ENCODE peak calls at places on chromosomes 13 and 19, in six cellular contexts. One of them, this sample, is unnamed.

GRCh38 chr19:3826163-3826562 is 40.0 kb upstream of the MATK start:
- DNase-seq in K562: no peak
- DNase-seq in HCT116: no peak
- DNase-seq in H1: no peak
- DNase-seq in HepG2: no peak
- DNase-seq in GM12878: no peak
- DNase-seq in this sample: no peak

GRCh38 chr13:35592457-35592856 is 116.0 kb upstream of the MAB21L1 start:
- DNase-seq in K562: no peak
- DNase-seq in HCT116: no peak
- DNase-seq in H1: no peak
- DNase-seq in HepG2: no peak
- DNase-seq in GM12878: no peak
- DNase-seq in this sample: no peak

GRCh38 chr13:107866007-107866665 is 349.2 kb downstream of the LIG4 start:
- DNase-seq in K562: peak
- DNase-seq in HCT116: no peak
- DNase-seq in H1: peak
- DNase-seq in HepG2: no peak
- DNase-seq in GM12878: no peak
- DNase-seq in this sample: no peak

GRCh38 chr13:41825691-41826090 is 135.2 kb downstream of the VWA8 start:
- DNase-seq in K562: no peak
- DNase-seq in HCT116: no peak
- DNase-seq in H1: no peak
- DNase-seq in HepG2: no peak
- DNase-seq in GM12878: no peak
- DNase-seq in this sample: no peak

GRCh38 chr19:3196064-3196932 is 10.6 kb downstream of the NCLN start:
- DNase-seq in K562: no peak
- DNase-seq in HCT116: no peak
- DNase-seq in H1: no peak
- DNase-seq in HepG2: no peak
- DNase-seq in GM12878: no peak
- DNase-seq in this sample: no peak

GRCh38 chr19:37519890-37520289 is 13.2 kb downstream of the ZNF793 start:
- DNase-seq in K562: no peak
- DNase-seq in HCT116: no peak
- DNase-seq in H1: no peak
- DNase-seq in HepG2: no peak
- DNase-seq in GM12878: no peak
- DNase-seq in this sample: no peak

GRCh38 chr13:32969516-32969941 is 46.7 kb upstream of the KL start:
- DNase-seq in K562: no peak
- DNase-seq in HCT116: no peak
- DNase-seq in H1: no peak
- DNase-seq in HepG2: no peak
- DNase-seq in GM12878: peak
- DNase-seq in this sample: no peak

GRCh38 chr13:101576977-101577376 is 124.5 kb downstream of the ITGBL1 start:
- DNase-seq in K562: no peak
- DNase-seq in HCT116: no peak
- DNase-seq in H1: no peak
- DNase-seq in HepG2: peak
- DNase-seq in GM12878: no peak
- DNase-seq in this sample: no peak

GRCh38 chr13:94542917-94543316 is 53.0 kb downstream of the TGDS start:
- DNase-seq in K562: no peak
- DNase-seq in HCT116: no peak
- DNase-seq in H1: no peak
- DNase-seq in HepG2: no peak
- DNase-seq in GM12878: no peak
- DNase-seq in this sample: no peak

GRCh38 chr13:113018676-113019465 is 49.9 kb downstream of the MCF2L start:
- DNase-seq in K562: no peak
- DNase-seq in HCT116: no peak
- DNase-seq in H1: no peak
- DNase-seq in HepG2: no peak
- DNase-seq in GM12878: no peak
- DNase-seq in this sample: no peak

GRCh38 chr13:49367640-49368431 is 76.0 kb downstream of the CAB39L start:
- DNase-seq in K562: no peak
- DNase-seq in HCT116: no peak
- DNase-seq in H1: no peak
- DNase-seq in HepG2: no peak
- DNase-seq in GM12878: no peak
- DNase-seq in this sample: peak

GRCh38 chr13:23427342-23428182 is 5.9 kb downstream of the SACS start:
- DNase-seq in K562: no peak
- DNase-seq in HCT116: no peak
- DNase-seq in H1: peak
- DNase-seq in HepG2: peak
- DNase-seq in GM12878: no peak
- DNase-seq in this sample: no peak

GRCh38 chr13:70769771-70770326 is 661.6 kb upstream of the KLHL1 start:
- DNase-seq in K562: no peak
- DNase-seq in HCT116: no peak
- DNase-seq in H1: no peak
- DNase-seq in HepG2: no peak
- DNase-seq in GM12878: no peak
- DNase-seq in this sample: no peak

GRCh38 chr19:5547881-5548280 is 19.9 kb downstream of the TINCR start:
- DNase-seq in K562: peak
- DNase-seq in HCT116: no peak
- DNase-seq in H1: peak
- DNase-seq in HepG2: peak
- DNase-seq in GM12878: no peak
- DNase-seq in this sample: peak

GRCh38 chr19:36258028-36258875 is 43.3 kb downstream of the ZNF146 start:
- DNase-seq in K562: no peak
- DNase-seq in HCT116: no peak
- DNase-seq in H1: no peak
- DNase-seq in HepG2: no peak
- DNase-seq in GM12878: no peak
- DNase-seq in this sample: no peak

GRCh38 chr13:110305001-110305400 is 2.0 kb downstream of the COL4A1 start:
- DNase-seq in K562: no peak
- DNase-seq in HCT116: no peak
- DNase-seq in H1: no peak
- DNase-seq in HepG2: no peak
- DNase-seq in GM12878: no peak
- DNase-seq in this sample: no peak

GRCh38 chr19:47209323-47210179 is 21.4 kb downstream of the BBC3 start:
- DNase-seq in K562: no peak
- DNase-seq in HCT116: no peak
- DNase-seq in H1: no peak
- DNase-seq in HepG2: no peak
- DNase-seq in GM12878: no peak
- DNase-seq in this sample: no peak

GRCh38 chr13:109600078-109600477 is 186.3 kb downstream of the IRS2 start:
- DNase-seq in K562: no peak
- DNase-seq in HCT116: no peak
- DNase-seq in H1: no peak
- DNase-seq in HepG2: no peak
- DNase-seq in GM12878: no peak
- DNase-seq in this sample: no peak

GRCh38 chr19:1837625-1838105 is 10.6 kb downstream of the REXO1 start:
- DNase-seq in K562: peak
- DNase-seq in HCT116: no peak
- DNase-seq in H1: peak
- DNase-seq in HepG2: peak
- DNase-seq in GM12878: no peak
- DNase-seq in this sample: no peak

GRCh38 chr13:79030513-79030912 is 371.6 kb upstream of the OBI1 start:
- DNase-seq in K562: no peak
- DNase-seq in HCT116: no peak
- DNase-seq in H1: no peak
- DNase-seq in HepG2: no peak
- DNase-seq in GM12878: no peak
- DNase-seq in this sample: no peak

GRCh38 chr19:6010107-6010506 is 32.2 kb upstream of the RANBP3 start:
- DNase-seq in K562: no peak
- DNase-seq in HCT116: no peak
- DNase-seq in H1: no peak
- DNase-seq in HepG2: no peak
- DNase-seq in GM12878: no peak
- DNase-seq in this sample: no peak

GRCh38 chr13:95492044-95492801 is 60.3 kb upstream of the CLDN10 start:
- DNase-seq in K562: no peak
- DNase-seq in HCT116: no peak
- DNase-seq in H1: no peak
- DNase-seq in HepG2: no peak
- DNase-seq in GM12878: no peak
- DNase-seq in this sample: peak

GRCh38 chr19:19067276-19068072 is 3.7 kb downstream of the SLC25A42 start:
- DNase-seq in K562: no peak
- DNase-seq in HCT116: no peak
- DNase-seq in H1: no peak
- DNase-seq in HepG2: no peak
- DNase-seq in GM12878: no peak
- DNase-seq in this sample: no peak
- TF ChIP-seq ZNF274 in K562: no peak
- TF ChIP-seq ZNF274 in HCT116: no peak
- TF ChIP-seq ZNF274 in H1: no peak
- TF ChIP-seq ZNF274 in HepG2: no peak
- TF ChIP-seq ZNF274 in GM12878: no peak
- TF ChIP-seq ZNF274 in this sample: no peak

GRCh38 chr19:17105548-17105947 is 30.0 kb downstream of the MYO9B start:
- DNase-seq in K562: no peak
- DNase-seq in HCT116: no peak
- DNase-seq in H1: no peak
- DNase-seq in HepG2: no peak
- DNase-seq in GM12878: peak
- DNase-seq in this sample: no peak

GRCh38 chr19:17108453-17108784 is 32.8 kb downstream of the MYO9B start:
- DNase-seq in K562: no peak
- DNase-seq in HCT116: no peak
- DNase-seq in H1: no peak
- DNase-seq in HepG2: no peak
- DNase-seq in GM12878: no peak
- DNase-seq in this sample: no peak

GRCh38 chr19:17109962-17110598 is 34.5 kb downstream of the MYO9B start:
- DNase-seq in K562: no peak
- DNase-seq in HCT116: no peak
- DNase-seq in H1: no peak
- DNase-seq in HepG2: no peak
- DNase-seq in GM12878: peak
- DNase-seq in this sample: no peak

GRCh38 chr19:17109300-17109699 is 33.7 kb downstream of the MYO9B start:
- DNase-seq in K562: no peak
- DNase-seq in HCT116: no peak
- DNase-seq in H1: no peak
- DNase-seq in HepG2: no peak
- DNase-seq in GM12878: no peak
- DNase-seq in this sample: no peak

GRCh38 chr19:17107546-17108452 is 32.2 kb downstream of the MYO9B start:
- DNase-seq in K562: no peak
- DNase-seq in HCT116: peak
- DNase-seq in H1: no peak
- DNase-seq in HepG2: peak
- DNase-seq in GM12878: no peak
- DNase-seq in this sample: no peak
- TF ChIP-seq ZNF274 in K562: no peak
- TF ChIP-seq ZNF274 in HCT116: no peak
- TF ChIP-seq ZNF274 in H1: no peak
- TF ChIP-seq ZNF274 in HepG2: no peak
- TF ChIP-seq ZNF274 in GM12878: no peak
- TF ChIP-seq ZNF274 in this sample: no peak

DNA sequence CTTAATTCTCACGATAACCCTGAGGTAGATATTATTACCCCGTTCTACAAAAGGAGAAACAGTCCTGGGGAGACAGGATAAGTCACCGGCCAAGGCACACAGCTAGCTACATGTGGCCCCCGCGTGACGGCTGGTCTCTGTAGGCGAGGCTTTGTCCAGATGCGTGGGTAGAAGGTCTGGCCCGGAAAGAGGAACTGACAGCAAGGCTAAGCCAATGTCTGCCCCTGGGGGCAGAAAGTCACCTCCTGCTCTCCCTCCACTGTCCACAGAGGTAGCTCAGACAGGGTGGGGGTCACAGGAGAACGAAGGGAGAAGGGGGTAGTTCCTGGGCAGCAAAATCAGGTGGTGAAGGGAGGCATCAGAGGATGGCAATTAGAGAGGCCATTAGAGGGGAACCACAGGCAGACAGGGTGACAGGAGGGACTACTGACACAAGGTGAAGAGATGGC is 1.8 kb downstream of the APOC4 start:
- DNase-seq in K562: peak
- DNase-seq in HCT116: no peak
- DNase-seq in H1: no peak
- DNase-seq in HepG2: no peak
- DNase-seq in GM12878: no peak
- DNase-seq in this sample: no peak
- TF ChIP-seq ZNF274 in K562: no peak
- TF ChIP-seq ZNF274 in HCT116: no peak
- TF ChIP-seq ZNF274 in H1: no peak
- TF ChIP-seq ZNF274 in HepG2: no peak
- TF ChIP-seq ZNF274 in GM12878: no peak
- TF ChIP-seq ZNF274 in this sample: no peak

DNA sequence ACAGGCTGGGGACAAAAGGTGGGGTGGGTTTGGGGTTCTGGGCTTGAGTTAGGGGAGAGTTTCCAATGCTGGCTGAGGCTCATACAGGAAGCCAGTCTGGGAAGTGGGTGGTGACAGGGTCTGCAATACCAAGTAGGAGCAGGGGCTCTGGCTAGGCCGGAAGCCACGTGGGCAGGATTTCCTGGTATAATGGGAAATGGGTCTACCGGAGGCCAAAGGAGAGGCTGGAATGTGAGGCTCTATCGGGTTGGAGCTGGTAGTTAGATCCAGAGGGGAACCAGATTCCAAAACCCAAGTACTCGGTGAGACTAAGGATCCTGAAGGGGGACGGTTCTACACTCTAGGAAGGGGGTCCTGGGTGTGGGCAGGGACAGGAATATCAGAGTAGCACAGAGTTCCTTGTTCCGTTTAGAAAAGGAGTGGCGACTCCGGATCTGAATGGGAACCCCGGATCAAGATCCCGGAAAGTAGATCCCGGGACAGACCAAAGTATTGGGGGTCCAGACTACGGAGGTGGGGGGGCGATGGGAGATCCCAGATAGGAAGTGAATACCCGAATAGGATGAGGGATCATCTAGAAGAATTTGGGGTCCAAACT is 802 bp downstream of the CDC37 start:
- DNase-seq in K562: peak
- DNase-seq in HCT116: no peak
- DNase-seq in H1: no peak
- DNase-seq in HepG2: peak
- DNase-seq in GM12878: no peak
- DNase-seq in this sample: no peak
- TF ChIP-seq ZNF274 in K562: no peak
- TF ChIP-seq ZNF274 in HCT116: no peak
- TF ChIP-seq ZNF274 in H1: no peak
- TF ChIP-seq ZNF274 in HepG2: no peak
- TF ChIP-seq ZNF274 in GM12878: no peak
- TF ChIP-seq ZNF274 in this sample: no peak